ENCODE peak calls at places on chromosomes 4 and X, in five cellular contexts. A, F, J, H and T are unnamed samples.

GRCh38 chrX:49838374-49838773 is 9.3 kb downstream of the PAGE4 start:
- DNase-seq in H (peak; percentile 51), J (no peak), A (peak; percentile 34), F (no peak), T (no peak)

GRCh38 chr4:108247511-108248088 is 78.9 kb upstream of the LEF1 start:
- DNase-seq in A (no peak), H (peak; percentile 27), F (no peak), J (no peak), T (no peak)

GRCh38 chrX:13693341-13693871 is 4.5 kb downstream of the RAB9A start:
- DNase-seq in J (no peak), A (no peak), F (no peak), H (peak; percentile 18), T (no peak)

GRCh38 chr4:27278615-27279014 is 418.0 kb downstream of the STIM2 start:
- DNase-seq in A (no peak), H (peak; percentile 83), F (no peak), J (no peak), T (no peak)

GRCh38 chr4:30904593-30904992 is 184.4 kb downstream of the PCDH7 start:
- DNase-seq in H (no peak), A (no peak), F (no peak), J (no peak), T (no peak)

GRCh38 chr4:188295899-188296298 is 156.7 kb downstream of the TRIML1 start:
- DNase-seq in H (no peak), F (no peak), J (peak; percentile 4), A (no peak), T (no peak)

GRCh38 chrX:74636749-74637314 is 22.4 kb upstream of the RLIM start:
- DNase-seq in F (no peak), J (no peak), H (no peak), A (no peak), T (no peak)

GRCh38 chr4:54998991-54999390 is 126.4 kb downstream of the KDR start:
- DNase-seq in F (no peak), H (peak; percentile 68), J (peak; percentile 4), A (no peak), T (peak; percentile 2)

GRCh38 chrX:85963736-85964135 is 83.6 kb downstream of the CHM start:
- DNase-seq in J (peak; percentile 44), F (no peak), A (peak; percentile 27), H (no peak), T (peak; percentile 23)

GRCh38 chrX:38138900-38139299 is 81.8 kb downstream of the SRPX start:
- DNase-seq in H (no peak), J (no peak), F (no peak), A (no peak), T (no peak)

GRCh38 chr4:102620697-102621497 is 119.7 kb downstream of the NFKB1 start:
- DNase-seq in F (no peak), J (peak; percentile 66), H (peak; percentile 59), A (peak; percentile 82), T (peak; percentile 42)

GRCh38 chr4:171846232-171846631 is 33.0 kb downstream of the GALNTL6 start:
- DNase-seq in J (peak; percentile 17), A (peak; percentile 54), H (peak; percentile 87), F (no peak), T (peak; percentile 4)

GRCh38 chr4:187422655-187423054 is 572.9 kb upstream of the ZFP42 start:
- DNase-seq in J (no peak), H (no peak), F (no peak), A (no peak), T (no peak)

GRCh38 chr4:179941911-179942310 is 2301.3 kb upstream of the TENM3 start:
- DNase-seq in F (no peak), A (no peak), H (no peak), J (no peak), T (no peak)

GRCh38 chr4:1395941-1396805 is 10.1 kb downstream of the NKX1-1 start:
- DNase-seq in F (no peak), J (no peak), A (no peak), H (no peak), T (no peak)

GRCh38 chr4:18202510-18202909 is 181.0 kb upstream of the LCORL start:
- DNase-seq in A (no peak), H (no peak), F (no peak), J (no peak), T (no peak)

GRCh38 chrX:38891641-38892413 is 90.6 kb downstream of the MID1IP1 start:
- DNase-seq in J (no peak), F (no peak), A (no peak), H (no peak), T (no peak)

GRCh38 chrX:20594985-20595384 is 328.3 kb upstream of the RPS6KA3 start:
- DNase-seq in F (no peak), H (peak; percentile 59), J (no peak), A (peak; percentile 9), T (no peak)

GRCh38 chr4:83867221-83867620 is 331.3 kb downstream of the GPAT3 start:
- DNase-seq in A (no peak), H (no peak), F (no peak), J (no peak), T (no peak)

GRCh38 chr4:87995435-87995834 is 12.0 kb upstream of the PKD2 start:
- DNase-seq in F (no peak), H (no peak), J (no peak), A (no peak), T (no peak)

GRCh38 chrX:102684772-102685520 is 27.3 kb upstream of the GPRASP2 start:
- DNase-seq in A (no peak), J (no peak), F (no peak), H (no peak), T (no peak)

GRCh38 chr4:20960291-20960690 is 260.0 kb downstream of the PACRGL start:
- DNase-seq in J (no peak), H (no peak), F (no peak), A (no peak), T (no peak)

GRCh38 chr4:24583451-24584174 is 741 bp downstream of the DHX15 start:
- DNase-seq in A (peak; percentile 65), J (no peak), H (peak; percentile 71), F (peak; percentile 83), T (no peak)

GRCh38 chr4:126568652-126569580 is 1063.8 kb upstream of the INTU start:
- DNase-seq in H (no peak), F (no peak), A (no peak), J (no peak), T (no peak)

GRCh38 chr4:145531791-145532190 is 50.1 kb downstream of the SMAD1 start:
- DNase-seq in F (no peak), H (no peak), J (no peak), A (no peak), T (no peak)
- TF ChIP-seq CTCF in F (no peak), H (no peak), J (no peak), A (no peak), T (no peak)

GRCh38 chrX:110450050-110450449 is 91.4 kb downstream of the RTL9 start:
- DNase-seq in F (peak; percentile 75), A (peak; percentile 55), H (peak; percentile 79), J (peak; percentile 12), T (peak; percentile 31)
- TF ChIP-seq CTCF in F (peak; percentile 44), A (peak; percentile 63), H (peak; percentile 68), J (peak; percentile 54), T (peak; percentile 79)

DNA sequence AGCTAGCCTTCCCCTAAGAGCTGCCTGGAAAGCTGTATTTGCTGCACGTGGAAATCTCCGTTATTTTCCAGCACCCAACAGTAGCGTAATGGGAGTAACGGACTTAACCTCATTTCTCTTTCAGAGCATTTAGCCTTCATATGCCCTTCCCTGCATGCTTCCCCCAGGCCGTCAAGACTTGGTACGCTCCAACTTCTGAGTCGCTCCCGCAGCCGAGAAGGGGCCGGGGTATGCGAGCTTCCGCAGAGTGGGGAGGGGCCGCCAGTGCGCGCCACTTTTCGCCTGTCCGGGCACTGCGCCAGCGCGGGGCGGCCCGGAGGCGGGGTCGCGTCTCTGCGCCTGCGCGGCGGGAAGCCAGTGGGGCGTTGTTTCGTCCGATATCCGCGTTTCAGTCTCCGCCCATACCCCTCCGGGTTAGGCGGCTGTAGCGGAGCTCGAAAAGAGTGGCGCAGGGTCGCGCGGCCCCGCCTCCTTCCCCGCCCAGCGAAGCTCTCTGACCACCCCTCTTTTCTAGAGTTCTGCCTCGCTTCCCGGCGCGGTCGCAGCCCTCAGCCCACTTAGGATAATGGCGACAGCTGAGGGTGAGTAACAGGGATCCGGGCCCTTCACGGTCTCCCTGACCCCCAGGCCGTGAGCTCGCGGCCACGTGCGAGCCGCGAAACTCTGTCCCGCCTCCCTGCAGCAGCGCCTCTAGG is at the start of gene PAICS:
- DNase-seq in A (peak; percentile 93), F (peak; percentile 93), H (peak; percentile 97), J (peak; percentile 34), T (peak; percentile 77)
- TF ChIP-seq CTCF in A (no peak), F (no peak), H (no peak), J (no peak), T (no peak)

DNA sequence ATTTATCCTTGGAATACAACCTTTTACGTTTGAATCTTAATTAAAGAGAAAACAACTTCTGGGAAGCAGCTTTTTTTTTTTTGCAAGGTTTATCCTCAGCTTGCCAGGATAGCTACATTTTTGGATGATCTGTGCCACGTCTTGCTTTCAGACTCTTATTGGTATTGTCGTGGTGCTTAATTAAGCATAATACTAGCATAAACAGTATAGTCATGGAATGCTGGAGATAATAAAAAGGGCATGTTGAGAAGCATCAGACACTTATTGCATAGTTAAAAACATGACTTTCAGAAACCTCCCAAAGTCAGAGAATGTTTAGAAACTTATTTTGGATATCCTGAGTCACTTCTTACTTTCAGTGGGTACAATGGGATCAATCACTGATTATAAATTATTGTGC is 77.0 kb downstream of the PALLD start:
- DNase-seq in A (no peak), F (no peak), H (no peak), J (no peak), T (peak; percentile 54)
- TF ChIP-seq CTCF in A (no peak), F (no peak), H (no peak), J (no peak), T (no peak)